ENCODE peak calls at places on chromosomes 5 and 9, in six cellular contexts. J, F, X, Z, N and L are unnamed samples.

GRCh38 chr5:135833961-135834638 is 363 bp upstream of the SLC25A48 start:
- DNase-seq in J (no peak), F (peak), X (no peak), Z (no peak), N (no peak), L (no peak)

GRCh38 chr5:75265731-75266130 is 29.1 kb upstream of the ANKRD31 start:
- DNase-seq in J (no peak), F (peak), X (peak), Z (no peak), N (no peak), L (no peak)

GRCh38 chr5:175021886-175022285 is 297.5 kb downstream of the MSX2 start:
- DNase-seq in J (no peak), F (no peak), X (no peak), Z (no peak), N (no peak), L (no peak)

GRCh38 chr9:6417186-6417585 is 4.2 kb downstream of the UHRF2 start:
- DNase-seq in J (no peak), F (no peak), X (no peak), Z (no peak), N (no peak), L (no peak)

GRCh38 chr9:137006116-137007003 is 10.0 kb upstream of the CLIC3 start:
- DNase-seq in J (no peak), F (no peak), X (no peak), Z (no peak), N (no peak), L (no peak)

GRCh38 chr5:82234880-82235279 is 43.3 kb downstream of the RPS23 start:
- DNase-seq in J (no peak), F (no peak), X (no peak), Z (no peak), N (no peak), L (no peak)

GRCh38 chr5:146173597-146173996 is 8.9 kb downstream of the LARS1 start:
- DNase-seq in J (no peak), F (no peak), X (no peak), Z (no peak), N (no peak), L (no peak)

GRCh38 chr5:14779975-14780374 is 91.6 kb downstream of the ANKH start:
- DNase-seq in J (no peak), F (no peak), X (no peak), Z (no peak), N (no peak), L (no peak)

GRCh38 chr9:4508907-4509589 is 18.8 kb downstream of the SLC1A1 start:
- DNase-seq in J (no peak), F (no peak), X (no peak), Z (no peak), N (peak), L (no peak)

GRCh38 chr9:99731950-99732349 is 89.7 kb upstream of the NR4A3 start:
- DNase-seq in J (no peak), F (no peak), X (no peak), Z (no peak), N (no peak), L (no peak)

GRCh38 chr5:83306572-83307241 is 164.8 kb upstream of the VCAN start:
- DNase-seq in J (peak), F (peak), X (no peak), Z (no peak), N (peak), L (no peak)

GRCh38 chr9:133892193-133892920 is 99.8 kb downstream of the VAV2 start:
- DNase-seq in J (no peak), F (no peak), X (no peak), Z (no peak), N (no peak), L (no peak)

GRCh38 chr5:145574889-145575573 is 260.1 kb downstream of the PRELID2 start:
- DNase-seq in J (no peak), F (no peak), X (no peak), Z (no peak), N (no peak), L (no peak)

GRCh38 chr5:158054388-158055092 is 195.6 kb upstream of the CLINT1 start:
- DNase-seq in J (no peak), F (no peak), X (no peak), Z (no peak), N (no peak), L (no peak)

GRCh38 chr5:39302507-39302906 is 61.8 kb downstream of the C9 start:
- DNase-seq in J (no peak), F (no peak), X (no peak), Z (no peak), N (no peak), L (no peak)

GRCh38 chr9:83474631-83475030 is 63.6 kb downstream of the FRMD3 start:
- DNase-seq in J (no peak), F (no peak), X (no peak), Z (no peak), N (no peak), L (no peak)

GRCh38 chr5:154273028-154273617 is 82.6 kb downstream of the GALNT10 start:
- DNase-seq in J (peak), F (peak), X (no peak), Z (no peak), N (no peak), L (no peak)

GRCh38 chr9:134331186-134332025 is 5.2 kb downstream of the RXRA start:
- DNase-seq in J (no peak), F (no peak), X (no peak), Z (no peak), N (no peak), L (no peak)

GRCh38 chr5:77924081-77924480 is 147.9 kb upstream of the TBCA start:
- DNase-seq in J (no peak), F (peak), X (no peak), Z (no peak), N (no peak), L (no peak)

GRCh38 chr9:136189394-136190236 is 15.3 kb downstream of the LHX3 start:
- DNase-seq in J (no peak), F (no peak), X (no peak), Z (no peak), N (no peak), L (no peak)

GRCh38 chr9:131521822-131522221 is 9.2 kb downstream of the UCK1 start:
- DNase-seq in J (no peak), F (no peak), X (no peak), Z (no peak), N (no peak), L (no peak)

GRCh38 chr5:127296321-127296720 is 5.7 kb downstream of the MEGF10 start:
- DNase-seq in J (no peak), F (no peak), X (no peak), Z (no peak), N (peak), L (no peak)

GRCh38 chr9:121963542-121963995 is 129.5 kb downstream of the TTLL11 start:
- DNase-seq in J (no peak), F (no peak), X (no peak), Z (no peak), N (peak), L (no peak)

GRCh38 chr9:108184009-108184408 is 671.8 kb downstream of the ACTL7B start:
- DNase-seq in J (no peak), F (no peak), X (no peak), Z (no peak), N (no peak), L (no peak)

GRCh38 chr9:85554349-85554748 is 187.4 kb downstream of the AGTPBP1 start:
- DNase-seq in J (no peak), F (no peak), X (no peak), Z (no peak), N (no peak), L (no peak)

GRCh38 chr5:116044073-116044472 is 11.8 kb downstream of the ARL14EPL start:
- DNase-seq in J (no peak), F (no peak), X (no peak), Z (no peak), N (no peak), L (no peak)

GRCh38 chr9:18999173-18999785 is 33.7 kb downstream of the SAXO1 start:
- DNase-seq in J (no peak), F (no peak), X (no peak), Z (no peak), N (no peak), L (no peak)

GRCh38 chr5:50786073-50786472 is 119.6 kb downstream of the PARP8 start:
- DNase-seq in J (no peak), F (no peak), X (no peak), Z (no peak), N (no peak), L (no peak)

GRCh38 chr5:120748474-120748873 is 284.4 kb downstream of the PRR16 start:
- DNase-seq in J (no peak), F (no peak), X (no peak), Z (no peak), N (no peak), L (no peak)

GRCh38 chr5:6812800-6813731 is 99.8 kb downstream of the TENT4A start:
- DNase-seq in J (peak), F (no peak), X (no peak), Z (no peak), N (no peak), L (no peak)

GRCh38 chr5:80915716-80916115 is 44.4 kb upstream of the RASGRF2 start:
- DNase-seq in J (no peak), F (no peak), X (no peak), Z (no peak), N (no peak), L (no peak)

GRCh38 chr5:138289296-138289695 is 14.9 kb upstream of the GFRA3 start:
- DNase-seq in J (no peak), F (no peak), X (no peak), Z (no peak), N (no peak), L (no peak)